ENCODE peak calls at places on chromosomes 3 and 15, in six cellular contexts. Y is psoas muscle, X is heart left ventricle, W is GM23338, F is A549, D is mucosa of descending colon. C is an unnamed sample. For H3K4me1, the result is how much of the 10 kb centered on the place peaks cover.

GRCh38 chr3:13019243-13019701 is 54.0 kb downstream of the IQSEC1 start:
- DNase-seq in Y (peak), X (peak), W (peak), F (no peak), D (no peak), C (peak)

GRCh38 chr15:70245932-70246622 is 148.4 kb upstream of the TLE3 start:
- DNase-seq in Y (no peak), X (peak), W (no peak), F (peak), D (no peak), C (no peak)

GRCh38 chr3:71684752-71685151 is 40.5 kb downstream of the EIF4E3 start:
- DNase-seq in Y (no peak), X (no peak), W (no peak), F (no peak), D (no peak), C (no peak)

GRCh38 chr3:179591313-179591712 is 13.1 kb downstream of the MRPL47 start:
- DNase-seq in Y (no peak), X (no peak), W (no peak), F (no peak), D (no peak), C (no peak)

GRCh38 chr3:27357665-27358258 is 11.4 kb downstream of the NEK10 start:
- DNase-seq in Y (no peak), X (no peak), W (peak), F (peak), D (peak), C (no peak)

GRCh38 chr3:14852058-14852599 is 33.4 kb downstream of the FGD5 start:
- DNase-seq in Y (no peak), X (peak), W (no peak), F (no peak), D (no peak), C (no peak)

GRCh38 chr15:76012021-76012551 is at the start of gene NRG4:
- DNase-seq in Y (peak), X (no peak), W (no peak), F (peak), D (peak), C (no peak)

GRCh38 chr3:150177673-150178378 is 207.1 kb upstream of the PFN2 start:
- DNase-seq in Y (no peak), X (no peak), W (no peak), F (peak), D (no peak), C (no peak)

GRCh38 chr15:63971427-63971805 is 74.9 kb downstream of the DAPK2 start:
- DNase-seq in Y (peak), X (no peak), W (no peak), F (no peak), D (peak), C (no peak)

GRCh38 chr3:24161841-24162240 is 216.8 kb downstream of the NR1D2 start:
- DNase-seq in Y (no peak), X (no peak), W (peak), F (no peak), D (no peak), C (no peak)

GRCh38 chr3:71132995-71133730 is 450.4 kb downstream of the FOXP1 start:
- DNase-seq in Y (no peak), X (no peak), W (no peak), F (no peak), D (no peak), C (no peak)

GRCh38 chr3:101939391-101939790 is 90.1 kb downstream of the NFKBIZ start:
- DNase-seq in Y (no peak), X (no peak), W (no peak), F (no peak), D (no peak), C (no peak)
- TF ChIP-seq CTCF in Y (no peak), X (no peak), W (no peak), F (no peak), D (no peak), C (no peak)

GRCh38 chr15:78675206-78675605 is 34.2 kb upstream of the CHRNB4 start:
- DNase-seq in Y (no peak), X (no peak), W (no peak), F (no peak), D (no peak), C (no peak)

GRCh38 chr15:78673476-78673875 is 32.5 kb upstream of the CHRNB4 start:
- DNase-seq in Y (no peak), X (no peak), W (no peak), F (no peak), D (no peak), C (no peak)

GRCh38 chr15:78673917-78674444 is 33.0 kb upstream of the CHRNB4 start:
- DNase-seq in Y (no peak), X (no peak), W (no peak), F (no peak), D (no peak), C (no peak)

GRCh38 chr15:78676424-78677110 is 35.6 kb upstream of the CHRNB4 start:
- DNase-seq in Y (no peak), X (no peak), W (peak), F (no peak), D (no peak), C (no peak)

DNA sequence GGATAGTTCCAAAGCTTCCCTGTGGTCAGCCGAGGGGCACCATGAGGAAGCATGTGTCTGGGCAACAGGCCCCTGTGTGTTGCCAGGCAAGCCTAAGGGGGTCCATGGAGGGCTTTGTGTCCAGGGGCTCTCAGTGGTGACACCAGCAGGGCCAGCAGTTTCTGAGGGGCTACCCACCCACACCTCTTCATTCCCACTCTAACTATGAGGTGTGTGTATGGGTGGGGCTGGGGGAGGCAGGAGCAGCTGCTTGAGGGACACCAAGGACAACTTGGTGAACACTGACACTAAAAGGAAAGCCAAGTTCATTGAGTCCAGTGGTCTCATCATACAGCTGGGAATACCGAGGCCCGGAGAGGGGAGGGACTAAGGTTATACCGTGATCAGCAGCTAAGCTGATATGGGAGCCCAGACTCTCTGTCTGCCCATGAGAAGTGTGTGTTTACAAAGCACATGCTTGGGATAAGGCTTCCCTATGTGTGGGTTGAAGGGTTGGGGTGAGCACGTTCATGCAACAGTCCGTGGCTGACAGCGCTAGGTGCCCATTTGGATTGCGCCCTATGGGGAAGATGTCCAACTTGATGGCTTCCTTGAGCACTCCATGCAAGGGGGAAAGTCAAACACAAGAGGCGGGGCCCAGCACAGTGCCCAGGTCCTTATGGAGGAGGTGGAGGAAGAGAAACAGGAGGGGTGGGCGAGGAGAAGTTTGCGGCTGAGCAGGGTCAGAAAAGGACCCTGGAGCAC is 34.8 kb upstream of the CHRNB4 start:
- DNase-seq in Y (no peak), X (no peak), W (no peak), F (no peak), D (no peak), C (no peak)
- H3K4me1 ChIP-seq in Y (under half), X (under half), W (under half), F (under half), D (under half), C (under half)

GRCh38 chr3:51384145-51384729 is 854 bp upstream of the MANF start:
- DNase-seq in Y (no peak), X (no peak), W (peak), F (no peak), D (peak), C (no peak)

GRCh38 chr3:51386159-51386851 is 1.2 kb downstream of the MANF start:
- DNase-seq in Y (no peak), X (no peak), W (no peak), F (no peak), D (no peak), C (no peak)

GRCh38 chr3:51385621-51386091 is 565 bp downstream of the MANF start:
- DNase-seq in Y (no peak), X (no peak), W (no peak), F (no peak), D (no peak), C (no peak)

GRCh38 chr3:51382947-51383578 is 2.0 kb upstream of the MANF start:
- DNase-seq in Y (no peak), X (no peak), W (no peak), F (no peak), D (no peak), C (no peak)

GRCh38 chr3:51384730-51385473 is at the start of gene MANF:
- DNase-seq in Y (peak), X (peak), W (peak), F (peak), D (peak), C (peak)
- TF ChIP-seq CTCF in Y (no peak), X (no peak), W (no peak), F (no peak), D (peak), C (peak)

GRCh38 chr15:83198476-83198875 is 9.1 kb downstream of the HDGFL3 start:
- DNase-seq in Y (no peak), X (no peak), W (no peak), F (no peak), D (no peak), C (no peak)

GRCh38 chr15:83190450-83190849 is 17.2 kb downstream of the HDGFL3 start:
- DNase-seq in Y (no peak), X (no peak), W (no peak), F (no peak), D (no peak), C (no peak)

GRCh38 chr15:83192742-83193141 is 14.9 kb downstream of the HDGFL3 start:
- DNase-seq in Y (no peak), X (no peak), W (no peak), F (no peak), D (no peak), C (no peak)

GRCh38 chr15:83193721-83194120 is 13.9 kb downstream of the HDGFL3 start:
- DNase-seq in Y (no peak), X (no peak), W (no peak), F (no peak), D (no peak), C (no peak)

DNA sequence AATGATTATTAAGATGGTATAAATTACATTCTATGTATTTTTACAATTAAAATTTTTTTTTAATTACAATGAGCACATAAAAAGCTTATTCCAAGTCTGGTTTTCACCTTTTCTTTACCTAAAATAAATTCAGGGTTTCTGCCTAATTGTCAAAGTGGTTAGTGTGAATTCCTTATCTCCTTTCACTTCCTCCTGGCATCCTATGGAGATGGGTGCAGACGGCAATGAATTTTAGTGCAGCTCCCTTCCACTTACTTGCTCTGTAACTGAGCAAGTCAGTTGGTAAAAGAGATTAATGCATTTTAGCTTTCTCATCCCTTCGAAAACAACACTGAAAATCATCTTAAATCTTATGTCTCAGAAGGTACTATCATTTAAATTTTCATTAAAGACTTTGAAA is 13.1 kb downstream of the HDGFL3 start:
- DNase-seq in Y (no peak), X (no peak), W (no peak), F (no peak), D (no peak), C (no peak)
- H3K4me1 ChIP-seq in Y (under half), X (under half), W (under half), F (under half), D (under half), C (under half)

C was measured in left lung.